ENCODE peak calls at places on chromosomes 6 and 20, in eight cellular contexts. G is T-cell; V is SW480; U is head of caudate nucleus; F is stimulated activated CD4-positive, alpha-beta T cell treated with anti-CD3 and anti-CD28 coated beads, Interleukin-2, amount 100 ng/mL, for 48 hours; W is RCC 7860; J is effector memory CD8-positive, alpha-beta T cell; A is CD8-positive, alpha-beta memory T cell. Q is an unnamed sample.

GRCh38 chr6:47780510-47781356 is 1.1 kb upstream of the OPN5 start:
- DNase-seq in G (no peak), V (peak; percentile 65), U (peak; percentile 6), F (no peak), W (peak; percentile 65), J (peak; percentile 20), A (peak; percentile 3), Q (no peak)

GRCh38 chr6:130625825-130626500 is 201.2 kb upstream of the SMLR1 start:
- DNase-seq in G (no peak), V (no peak), U (no peak), F (no peak), W (peak; percentile 54), J (no peak), A (no peak), Q (no peak)

GRCh38 chr6:69664551-69664950 is 132.3 kb downstream of the LMBRD1 start:
- DNase-seq in G (no peak), V (no peak), U (no peak), F (no peak), W (no peak), J (no peak), A (no peak), Q (no peak)

GRCh38 chr6:109977791-109978173 is 329 bp upstream of the GPR6 start:
- DNase-seq in G (no peak), V (no peak), U (no peak), F (no peak), W (no peak), J (no peak), A (no peak), Q (no peak)

GRCh38 chr6:137808836-137809315 is 58.2 kb upstream of the TNFAIP3 start:
- DNase-seq in G (no peak), V (no peak), U (no peak), F (no peak), W (no peak), J (no peak), A (no peak), Q (no peak)

GRCh38 chr6:37169458-37170272 is at the start of gene PIM1:
- DNase-seq in G (peak; percentile 98), V (peak; percentile 91), U (peak; percentile 100), F (peak; percentile 99), W (peak; percentile 84), J (peak; percentile 89), A (peak; percentile 99), Q (peak; percentile 100)

GRCh38 chr20:5674176-5674660 is 76.0 kb upstream of the SHLD1 start:
- DNase-seq in G (no peak), V (peak; percentile 95), U (no peak), F (peak; percentile 17), W (no peak), J (no peak), A (no peak), Q (no peak)

GRCh38 chr20:57991211-57991841 is 237.1 kb downstream of the ANKRD60 start:
- DNase-seq in G (no peak), V (peak; percentile 49), U (no peak), F (no peak), W (peak; percentile 97), J (no peak), A (no peak), Q (no peak)

GRCh38 chr6:156771047-156771446 is 6.1 kb upstream of the ARID1B start:
- DNase-seq in G (no peak), V (no peak), U (no peak), F (no peak), W (no peak), J (no peak), A (no peak), Q (no peak)